ENCODE peak calls at places on chromosomes 4 and X, in six cellular contexts. Q is mammary epithelial cell, I is left ventricle myocardium inferior, J is esophagus muscularis mucosa, U is lung, H is stomach. D is an unnamed sample. For H3K4me1, the result is how much of the 10 kb centered on the place peaks cover.

GRCh38 chr4:112290341-112290740 is 4.6 kb upstream of the TIFA start:
- DNase-seq in Q (no peak), I (no peak), J (no peak), U (no peak), H (no peak), D (no peak)

GRCh38 chrX:74514384-74514783 is 93.1 kb downstream of the SLC16A2 start:
- DNase-seq in Q (no peak), I (no peak), J (no peak), U (no peak), H (no peak), D (no peak)

GRCh38 chr4:103292373-103292772 is 94.2 kb upstream of the CENPE start:
- DNase-seq in Q (no peak), I (no peak), J (no peak), U (no peak), H (no peak), D (no peak)

GRCh38 chr4:186701273-186701672 is 22.4 kb downstream of the FAT1 start:
- DNase-seq in Q (no peak), I (peak), J (no peak), U (no peak), H (no peak), D (no peak)

GRCh38 chr4:119103263-119103662 is 32.4 kb upstream of the MYOZ2 start:
- DNase-seq in Q (peak), I (peak), J (no peak), U (no peak), H (no peak), D (peak)

GRCh38 chr4:17595471-17596005 is 18.5 kb downstream of the LAP3 start:
- DNase-seq in Q (no peak), I (no peak), J (no peak), U (no peak), H (no peak), D (no peak)

GRCh38 chr4:89469930-89470375 is 162.4 kb upstream of the GPRIN3 start:
- DNase-seq in Q (peak), I (no peak), J (no peak), U (no peak), H (no peak), D (no peak)

GRCh38 chr4:87505862-87506261 is 23.3 kb downstream of the SPARCL1 start:
- DNase-seq in Q (no peak), I (no peak), J (no peak), U (no peak), H (no peak), D (no peak)

GRCh38 chr4:26787461-26788340 is 72.9 kb upstream of the STIM2 start:
- DNase-seq in Q (peak), I (peak), J (no peak), U (no peak), H (peak), D (peak)

GRCh38 chr4:7807351-7807921 is 132.2 kb downstream of the AFAP1 start:
- DNase-seq in Q (no peak), I (peak), J (no peak), U (no peak), H (no peak), D (no peak)
- H3K4me1 ChIP-seq in Q (under half), I (half or more), J (half or more), U (under half), H (half or more), D (under half)

DNA sequence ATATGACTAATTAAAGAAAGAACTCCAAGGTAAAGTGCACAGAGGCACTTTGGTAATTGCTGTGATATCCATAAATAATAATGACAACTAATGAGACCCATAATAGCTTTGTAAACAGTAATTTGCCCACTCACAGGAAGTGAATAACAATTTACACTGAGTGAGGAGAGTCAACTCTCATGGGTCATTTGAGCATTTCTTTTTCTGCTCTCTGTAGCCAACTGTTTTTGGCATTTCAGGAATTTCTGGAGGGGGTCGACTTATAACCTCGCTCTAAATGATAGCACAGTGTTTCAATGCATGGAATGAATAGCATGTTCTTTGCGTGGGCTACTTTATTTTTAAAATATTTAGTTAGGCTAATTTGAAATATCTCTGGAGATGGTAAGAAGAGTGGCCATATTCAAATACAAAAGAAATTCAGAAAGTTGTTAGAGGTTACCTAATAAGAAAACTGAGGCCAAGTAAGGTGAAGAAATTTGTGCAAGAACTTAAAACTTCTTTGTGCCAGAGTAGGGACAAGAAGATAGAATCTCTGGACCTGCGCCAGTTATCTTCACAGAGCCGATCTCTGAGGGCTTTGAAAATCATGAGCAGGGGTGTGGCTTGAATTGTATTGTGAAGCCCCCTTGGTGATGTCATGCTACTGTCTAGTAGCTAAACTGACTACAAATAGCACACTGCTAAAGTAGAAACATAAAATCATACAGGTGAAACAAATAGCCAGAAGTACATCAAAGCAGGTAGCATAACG is 184.4 kb downstream of the UGT8 start:
- DNase-seq in Q (no peak), I (no peak), J (no peak), U (no peak), H (no peak), D (no peak)
- H3K27ac ChIP-seq in Q (no peak), I (no peak), J (no peak), U (no peak), H (no peak), D (no peak)

GRCh38 chr4:159107203-159107921 is 4.5 kb downstream of the RAPGEF2 start:
- DNase-seq in Q (peak), I (no peak), J (no peak), U (no peak), H (no peak), D (no peak)
- H3K4me1 ChIP-seq in Q (under half), I (half or more), J (half or more), U (under half), H (under half), D (under half)

GRCh38 chr4:152356428-152357034 is 179.4 kb downstream of the FBXW7 start:
- DNase-seq in Q (no peak), I (no peak), J (no peak), U (no peak), H (no peak), D (no peak)

GRCh38 chr4:152352645-152353116 is 183.2 kb downstream of the FBXW7 start:
- DNase-seq in Q (peak), I (peak), J (no peak), U (peak), H (no peak), D (peak)

GRCh38 chr4:152348670-152349069 is 187.2 kb downstream of the FBXW7 start:
- DNase-seq in Q (peak), I (no peak), J (no peak), U (no peak), H (no peak), D (no peak)

GRCh38 chr4:152351080-152351479 is 184.8 kb downstream of the FBXW7 start:
- DNase-seq in Q (no peak), I (no peak), J (no peak), U (no peak), H (no peak), D (no peak)

GRCh38 chr4:152352215-152352614 is 183.7 kb downstream of the FBXW7 start:
- DNase-seq in Q (no peak), I (no peak), J (no peak), U (no peak), H (no peak), D (no peak)
- H3K27ac ChIP-seq in Q (peak), I (peak), J (peak), U (peak), H (peak), D (no peak)

D was measured in aorta.